ENCODE peak calls at places on chromosomes 12 and 14, in six cellular contexts. D is AG09309, E is lower leg skin, Z is Peyer's patch, Q is esophagus squamous epithelium, W is psoas muscle. L is an unnamed sample.

GRCh38 chr12:65854629-65855028 is 30.3 kb downstream of the HMGA2 start:
- DNase-seq in E (no peak), D (no peak), W (no peak), Z (no peak), Q (no peak), L (no peak)

GRCh38 chr14:32047791-32048190 is 29.3 kb upstream of the ARHGAP5 start:
- DNase-seq in D (no peak), W (no peak), Q (no peak), E (no peak), Z (no peak), L (no peak)

GRCh38 chr12:101243616-101244015 is 33.6 kb upstream of the SLC5A8 start:
- DNase-seq in W (no peak), E (no peak), Z (no peak), D (no peak), Q (no peak), L (no peak)

GRCh38 chr14:104307246-104307626 is 168.8 kb downstream of the KIF26A start:
- DNase-seq in Z (peak; percentile 24), W (no peak), Q (no peak), D (no peak), E (no peak), L (no peak)

GRCh38 chr14:101884537-101885253 is 79.7 kb upstream of the DYNC1H1 start:
- DNase-seq in W (no peak), Z (no peak), D (no peak), E (no peak), Q (no peak), L (no peak)

GRCh38 chr14:68373847-68374582 is 418.9 kb downstream of the ZFP36L1 start:
- DNase-seq in W (no peak), Z (no peak), D (no peak), E (no peak), Q (no peak), L (no peak)

GRCh38 chr12:116133149-116133548 is 144.3 kb downstream of the MED13L start:
- DNase-seq in Z (no peak), W (no peak), E (no peak), D (no peak), Q (no peak), L (no peak)

GRCh38 chr12:121754836-121755235 is 38.7 kb downstream of the RHOF start:
- DNase-seq in Q (no peak), W (no peak), E (no peak), Z (no peak), D (no peak), L (no peak)

GRCh38 chr12:117533687-117534086 is 172.3 kb upstream of the NOS1 start:
- DNase-seq in Z (peak; percentile 77), D (no peak), Q (no peak), W (peak; percentile 43), E (no peak), L (no peak)

GRCh38 chr12:55996201-55996714 is 818 bp upstream of the SUOX start:
- DNase-seq in E (no peak), W (peak; percentile 46), Q (no peak), D (no peak), Z (no peak), L (no peak)

GRCh38 chr12:3520711-3521110 is 29.7 kb downstream of the PRMT8 start:
- DNase-seq in E (no peak), D (no peak), W (no peak), Z (no peak), Q (no peak), L (no peak)

GRCh38 chr14:55850803-55851202 is 267.4 kb upstream of the PELI2 start:
- DNase-seq in D (no peak), Z (no peak), E (no peak), Q (no peak), W (no peak), L (no peak)

GRCh38 chr12:26281320-26281719 is 85.9 kb downstream of the SSPN start:
- DNase-seq in D (no peak), Z (no peak), Q (no peak), W (peak; percentile 57), E (no peak), L (no peak)

GRCh38 chr12:10720974-10721565 is 2.1 kb downstream of the YBX3 start:
- DNase-seq in Z (no peak), Q (no peak), D (no peak), E (no peak), W (no peak), L (no peak)

GRCh38 chr14:94470311-94470710 is 5.7 kb downstream of the SERPINA9 start:
- DNase-seq in Z (no peak), W (no peak), E (peak; percentile 29), D (no peak), Q (no peak), L (no peak)

GRCh38 chr12:95922231-95922630 is 20.2 kb downstream of the CCDC38 start:
- DNase-seq in Q (no peak), W (no peak), E (no peak), D (no peak), Z (no peak), L (no peak)

GRCh38 chr12:105071981-105072380 is 12.3 kb downstream of the ALDH1L2 start:
- DNase-seq in Q (no peak), Z (no peak), D (no peak), W (no peak), E (no peak), L (no peak)

GRCh38 chr12:84738481-84738972 is 174.1 kb downstream of the SLC6A15 start:
- DNase-seq in Z (no peak), D (peak; percentile 92), E (no peak), W (no peak), Q (no peak), L (no peak)

GRCh38 chr12:102350070-102350469 is 130.3 kb downstream of the IGF1 start:
- DNase-seq in Z (no peak), Q (no peak), W (no peak), E (no peak), D (no peak), L (no peak)

GRCh38 chr12:27671865-27672264 is 24.4 kb upstream of the REP15 start:
- DNase-seq in Q (no peak), Z (no peak), W (no peak), D (no peak), E (no peak), L (no peak)

GRCh38 chr14:54187439-54187838 is 209.4 kb upstream of the CDKN3 start:
- DNase-seq in W (no peak), Q (no peak), D (no peak), E (no peak), Z (no peak), L (no peak)

GRCh38 chr12:82862069-82862841 is 175.5 kb downstream of the TMTC2 start:
- DNase-seq in W (no peak), Z (no peak), D (peak; percentile 55), E (no peak), Q (no peak), L (no peak)

GRCh38 chr14:98114122-98114895 is 1157.7 kb downstream of the BCL11B start:
- DNase-seq in D (no peak), Z (no peak), Q (no peak), W (no peak), E (no peak), L (no peak)

GRCh38 chr14:24325131-24325530 is 9.7 kb downstream of the ADCY4 start:
- DNase-seq in D (no peak), E (no peak), W (no peak), Q (no peak), Z (no peak), L (no peak)

GRCh38 chr14:91606851-91607250 is 96.7 kb upstream of the PPP4R3A start:
- DNase-seq in D (no peak), W (no peak), E (no peak), Z (no peak), Q (no peak), L (no peak)

GRCh38 chr14:91613459-91614145 is 103.5 kb upstream of the PPP4R3A start:
- DNase-seq in Q (no peak), D (no peak), W (no peak), E (no peak), Z (no peak), L (no peak)

GRCh38 chr14:91611528-91611927 is 101.4 kb upstream of the PPP4R3A start:
- DNase-seq in Z (no peak), W (no peak), D (no peak), Q (no peak), E (no peak), L (no peak)

GRCh38 chr14:91607322-91608047 is 97.4 kb upstream of the PPP4R3A start:
- DNase-seq in Q (no peak), E (no peak), D (no peak), W (no peak), Z (no peak), L (no peak)

DNA sequence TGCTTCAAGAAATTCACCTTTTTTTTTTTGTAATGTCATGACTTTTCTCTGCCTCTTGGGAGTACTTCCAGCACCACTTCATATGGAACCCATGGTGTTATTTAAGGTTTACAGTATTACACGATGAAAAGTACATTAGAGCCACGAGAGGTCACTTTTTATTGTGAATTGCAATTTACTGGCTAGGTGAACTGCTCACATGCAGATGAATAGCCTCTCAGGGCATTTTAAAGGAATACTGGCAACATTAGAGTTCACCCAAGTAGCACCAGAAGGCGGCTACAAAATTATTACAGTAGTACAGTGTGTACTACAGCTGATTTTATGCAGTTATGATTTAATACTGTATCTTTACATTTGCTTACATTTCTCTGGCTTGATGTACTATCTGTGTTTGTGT is 99.1 kb upstream of the PPP4R3A start:
- DNase-seq in Z (no peak), W (no peak), D (no peak), Q (no peak), E (no peak), L (no peak)
- TF ChIP-seq CTCF in Z (no peak), W (no peak), D (no peak), Q (no peak), E (no peak), L (no peak)

DNA sequence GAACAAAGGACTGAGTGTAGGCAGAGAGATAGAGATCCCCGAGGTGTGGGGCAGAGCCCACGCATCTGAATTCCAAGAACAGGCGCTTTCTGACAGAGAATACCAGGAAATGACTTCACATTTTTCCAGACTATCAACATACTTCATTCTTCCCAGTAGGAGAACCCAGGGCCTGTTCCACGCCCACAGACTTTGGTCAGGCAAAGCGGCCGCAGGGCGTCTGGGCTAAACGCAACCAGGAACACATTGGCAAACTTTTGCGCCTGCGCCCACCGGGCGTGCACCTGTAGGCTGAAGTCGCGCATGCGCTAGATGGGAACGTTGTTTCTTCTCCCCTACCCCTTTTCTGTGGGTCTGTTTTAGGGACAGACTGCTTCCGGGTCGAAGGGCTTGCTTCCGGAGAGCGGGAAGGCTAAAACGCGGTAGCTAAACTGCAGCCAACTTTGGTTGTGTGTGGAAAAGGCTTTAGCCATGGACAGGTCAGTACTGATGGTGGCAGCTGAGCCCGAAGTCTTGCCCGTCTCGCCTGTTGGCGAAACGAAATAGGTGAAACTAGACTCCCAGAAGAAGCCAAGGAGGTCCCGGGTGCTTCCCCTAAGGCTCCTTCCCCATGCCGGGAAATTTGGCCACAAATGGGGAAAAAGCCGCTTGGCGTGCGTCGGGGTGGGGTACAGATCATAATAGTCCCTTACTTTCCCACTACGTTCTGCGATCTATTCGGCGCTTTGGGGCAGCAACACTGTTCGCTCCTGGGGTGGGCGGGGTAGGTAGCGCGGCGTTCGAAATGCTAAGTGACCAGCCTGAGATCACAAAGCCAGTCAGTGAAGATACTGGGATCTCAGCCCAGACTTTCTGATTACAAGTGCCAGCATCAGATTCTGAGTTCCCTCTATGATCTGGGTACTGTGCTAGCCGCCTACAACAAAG is at the start of gene NUP107:
- DNase-seq in Z (peak; percentile 99), W (peak; percentile 99), E (peak; percentile 100), D (peak; percentile 96), Q (peak; percentile 87), L (peak; percentile 98)
- TF ChIP-seq CTCF in Z (peak; percentile 41), W (peak; percentile 11), E (no peak), D (peak; percentile 47), Q (no peak), L (no peak)

GRCh38 chr12:48980953-48981756 is 3.0 kb downstream of the WNT1 start:
- DNase-seq in E (no peak), D (no peak), W (no peak), Q (no peak), Z (no peak), L (no peak)
- TF ChIP-seq CTCF in E (no peak), D (peak; percentile 12), W (no peak), Q (peak; percentile 6), Z (no peak), L (no peak)

GRCh38 chr12:13208533-13209278 is 12.2 kb downstream of the EMP1 start:
- DNase-seq in Z (no peak), W (no peak), E (no peak), Q (no peak), D (no peak), L (no peak)
- TF ChIP-seq CTCF in Z (peak; percentile 49), W (no peak), E (no peak), Q (peak; percentile 18), D (peak; percentile 53), L (no peak)